ENCODE peak calls at places on chromosomes 4 and X, in six cellular contexts. T, M, J, A, G and Q are unnamed samples.
A peak's percentile ranks its signal among the peaks of the same experiment; 100 is the strongest.

GRCh38 chr4:152938237-152938969 is 2.3 kb downstream of the FHDC1 start:
- DNase-seq in T (no peak), M (no peak), J (no peak), A (no peak), G (no peak), Q (no peak)

GRCh38 chrX:119272882-119273806 is 37.1 kb downstream of the PGRMC1 start:
- DNase-seq in T (peak; percentile 32), M (peak; percentile 94), J (peak; percentile 21), A (peak; percentile 71), G (peak; percentile 17), Q (peak; percentile 89)

GRCh38 chr4:69589884-69590283 is 49.6 kb downstream of the UGT2A2 start:
- DNase-seq in T (no peak), M (no peak), J (no peak), A (no peak), G (no peak), Q (no peak)

GRCh38 chrX:45986971-45987370 is 558.2 kb downstream of the ZNF674 start:
- DNase-seq in T (no peak), M (no peak), J (no peak), A (no peak), G (no peak), Q (no peak)

GRCh38 chrX:10932842-10933440 is 178.2 kb upstream of the HCCS start:
- DNase-seq in T (no peak), M (no peak), J (peak; percentile 41), A (no peak), G (peak; percentile 13), Q (no peak)

GRCh38 chr4:57318694-57319093 is 208.5 kb upstream of the IGFBP7 start:
- DNase-seq in T (no peak), M (no peak), J (no peak), A (no peak), G (no peak), Q (no peak)

GRCh38 chrX:100449696-100450606 is 39.9 kb upstream of the PCDH19 start:
- DNase-seq in T (no peak), M (peak; percentile 58), J (no peak), A (no peak), G (no peak), Q (peak; percentile 32)

GRCh38 chr4:27048350-27049100 is 187.9 kb downstream of the STIM2 start:
- DNase-seq in T (peak; percentile 23), M (peak; percentile 25), J (peak; percentile 27), A (no peak), G (peak; percentile 18), Q (no peak)

GRCh38 chr4:77819409-77819835 is 254 bp upstream of the CNOT6L start:
- DNase-seq in T (no peak), M (no peak), J (no peak), A (no peak), G (peak; percentile 30), Q (peak; percentile 32)

GRCh38 chr4:153383131-153383530 is 38.6 kb downstream of the MND1 start:
- DNase-seq in T (no peak), M (no peak), J (no peak), A (no peak), G (no peak), Q (no peak)

GRCh38 chr4:24032371-24032989 is 142.6 kb upstream of the PPARGC1A start:
- DNase-seq in T (no peak), M (peak; percentile 67), J (peak; percentile 8), A (no peak), G (peak; percentile 19), Q (no peak)

GRCh38 chr4:100849319-100849718 is 331.5 kb upstream of the EMCN start:
- DNase-seq in T (peak; percentile 24), M (no peak), J (no peak), A (no peak), G (no peak), Q (no peak)

GRCh38 chr4:3261411-3262207 is 12.7 kb downstream of the MSANTD1 start:
- DNase-seq in T (no peak), M (no peak), J (no peak), A (peak; percentile 37), G (no peak), Q (peak; percentile 26)

GRCh38 chr4:181488926-181489325 is 754.3 kb upstream of the TENM3 start:
- DNase-seq in T (no peak), M (no peak), J (no peak), A (no peak), G (no peak), Q (no peak)

GRCh38 chr4:9999956-10000551 is 21.2 kb downstream of the SLC2A9 start:
- DNase-seq in T (no peak), M (no peak), J (peak; percentile 17), A (no peak), G (no peak), Q (no peak)
- H3K4me2 ChIP-seq in T (no peak overlapping the region), M (no peak overlapping the region), J (no peak overlapping the region), A (no peak overlapping the region), G (no peak overlapping the region), Q (no peak overlapping the region)

GRCh38 chrX:9875801-9876200 is 89.6 kb downstream of the SHROOM2 start:
- DNase-seq in T (no peak), M (no peak), J (no peak), A (no peak), G (no peak), Q (no peak)

GRCh38 chrX:9874483-9874882 is 88.3 kb downstream of the SHROOM2 start:
- DNase-seq in T (no peak), M (no peak), J (peak; percentile 25), A (no peak), G (peak; percentile 58), Q (no peak)

GRCh38 chrX:9871871-9872270 is 85.6 kb downstream of the SHROOM2 start:
- DNase-seq in T (no peak), M (no peak), J (peak; percentile 27), A (no peak), G (no peak), Q (no peak)

GRCh38 chrX:9873952-9874351 is 87.7 kb downstream of the SHROOM2 start:
- DNase-seq in T (no peak), M (peak; percentile 66), J (peak; percentile 49), A (peak; percentile 50), G (peak; percentile 63), Q (peak; percentile 46)

GRCh38 chrX:9873360-9873759 is 87.1 kb downstream of the SHROOM2 start:
- DNase-seq in T (no peak), M (no peak), J (no peak), A (no peak), G (no peak), Q (no peak)
- H2AK5ac ChIP-seq in T (no peak overlapping the region), M (no peak overlapping the region), J (peak overlapping the region; percentile 48), A (no peak overlapping the region), G (no peak overlapping the region), Q (peak overlapping the region; percentile 84)

GRCh38 chrX:42025861-42026260 is 102.5 kb upstream of the CASK start:
- DNase-seq in T (no peak), M (no peak), J (no peak), A (no peak), G (no peak), Q (no peak)

GRCh38 chrX:42021058-42021457 is 97.7 kb upstream of the CASK start:
- DNase-seq in T (no peak), M (no peak), J (no peak), A (no peak), G (no peak), Q (no peak)

GRCh38 chrX:42022158-42022557 is 98.8 kb upstream of the CASK start:
- DNase-seq in T (no peak), M (no peak), J (no peak), A (no peak), G (no peak), Q (no peak)

GRCh38 chrX:42020225-42020624 is 96.9 kb upstream of the CASK start:
- DNase-seq in T (no peak), M (no peak), J (no peak), A (no peak), G (no peak), Q (no peak)

GRCh38 chrX:42023122-42023521 is 99.8 kb upstream of the CASK start:
- DNase-seq in T (no peak), M (no peak), J (no peak), A (no peak), G (no peak), Q (no peak)
- H3K4me2 ChIP-seq in T (no peak overlapping the region), M (no peak overlapping the region), J (no peak overlapping the region), A (no peak overlapping the region), G (no peak overlapping the region), Q (no peak overlapping the region)

GRCh38 chr4:147802346-147802745 is 70.5 kb downstream of the ARHGAP10 start:
- DNase-seq in T (no peak), M (no peak), J (no peak), A (no peak), G (no peak), Q (no peak)

GRCh38 chr4:147793973-147794690 is 62.2 kb downstream of the ARHGAP10 start:
- DNase-seq in T (no peak), M (no peak), J (no peak), A (no peak), G (peak; percentile 55), Q (no peak)

GRCh38 chr4:147794787-147795413 is 63.0 kb downstream of the ARHGAP10 start:
- DNase-seq in T (no peak), M (no peak), J (no peak), A (no peak), G (no peak), Q (no peak)

GRCh38 chr4:147801820-147802219 is 69.9 kb downstream of the ARHGAP10 start:
- DNase-seq in T (no peak), M (no peak), J (no peak), A (no peak), G (no peak), Q (no peak)

DNA sequence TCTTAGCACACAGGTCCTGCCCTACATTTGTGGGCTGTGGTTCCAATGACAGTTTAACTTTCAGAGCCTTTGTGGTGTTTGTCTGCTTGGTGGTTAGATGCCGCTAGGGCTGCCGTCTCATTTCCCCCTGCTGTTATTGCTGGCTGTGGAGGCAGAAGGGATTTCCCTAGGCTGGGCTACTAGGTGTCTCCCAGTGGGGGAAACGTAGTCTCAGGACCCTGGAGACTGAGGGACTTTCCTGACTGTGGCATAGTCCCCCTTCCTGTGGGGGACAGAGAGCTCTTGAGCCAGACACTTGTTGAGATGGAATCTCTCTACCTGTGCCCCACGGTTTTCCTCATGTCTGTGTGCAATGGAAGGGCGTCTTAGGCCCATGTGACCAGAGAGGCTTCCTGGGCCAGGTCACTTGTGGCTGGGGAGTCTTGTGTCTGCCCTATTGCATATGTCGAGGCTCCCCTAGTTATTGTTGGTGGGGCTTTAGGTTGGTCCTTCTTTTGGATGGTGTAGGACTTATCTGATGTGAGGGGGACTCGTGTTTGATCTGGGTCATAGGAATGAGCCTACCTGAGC is 68.2 kb downstream of the ARHGAP10 start:
- DNase-seq in T (no peak), M (no peak), J (no peak), A (no peak), G (peak; percentile 66), Q (no peak)
- H2AK5ac ChIP-seq in T (no peak overlapping the region), M (no peak overlapping the region), J (no peak overlapping the region), A (no peak overlapping the region), G (peak overlapping the region; percentile 6), Q (no peak overlapping the region)

GRCh38 chr4:86910820-86911684 is 18.8 kb upstream of the C4orf36 start:
- DNase-seq in T (no peak), M (no peak), J (peak; percentile 64), A (no peak), G (no peak), Q (no peak)

GRCh38 chr4:86910369-86910768 is 18.1 kb upstream of the C4orf36 start:
- DNase-seq in T (no peak), M (no peak), J (no peak), A (no peak), G (no peak), Q (no peak)

GRCh38 chr4:86909945-86910344 is 17.7 kb upstream of the C4orf36 start:
- DNase-seq in T (no peak), M (no peak), J (no peak), A (no peak), G (no peak), Q (no peak)

GRCh38 chr4:86909540-86909939 is 17.3 kb upstream of the C4orf36 start:
- DNase-seq in T (no peak), M (no peak), J (no peak), A (no peak), G (no peak), Q (no peak)
- H3K4me2 ChIP-seq in T (no peak overlapping the region), M (no peak overlapping the region), J (no peak overlapping the region), A (no peak overlapping the region), G (no peak overlapping the region), Q (no peak overlapping the region)